ENCODE peak calls at places on chromosome 13, in six cellular contexts. One of them, this sample, is unnamed.

GRCh38 chr13:54175470-54175869 is 1146.9 kb downstream of the OLFM4 start:
- DNase-seq in A549: no peak
- DNase-seq in kidney: no peak
- DNase-seq in AG04450: no peak
- DNase-seq in fibroblast of lung: no peak
- DNase-seq in heart left ventricle: no peak
- DNase-seq in this sample: no peak

GRCh38 chr13:68584776-68585175 is 1354.6 kb upstream of the PCDH9 start:
- DNase-seq in AG04450: no peak
- DNase-seq in fibroblast of lung: no peak
- DNase-seq in A549: no peak
- DNase-seq in heart left ventricle: no peak
- DNase-seq in kidney: no peak
- DNase-seq in this sample: no peak

GRCh38 chr13:99320693-99321481 is 13.7 kb upstream of the GPR183 start:
- DNase-seq in AG04450: peak
- DNase-seq in fibroblast of lung: peak
- DNase-seq in kidney: no peak
- DNase-seq in heart left ventricle: no peak
- DNase-seq in A549: peak
- DNase-seq in this sample: peak

GRCh38 chr13:98721825-98722510 is 30.5 kb downstream of the SLC15A1 start:
- DNase-seq in heart left ventricle: no peak
- DNase-seq in AG04450: no peak
- DNase-seq in A549: no peak
- DNase-seq in kidney: no peak
- DNase-seq in fibroblast of lung: no peak
- DNase-seq in this sample: peak

GRCh38 chr13:60590775-60591174 is 193.8 kb downstream of the TDRD3 start:
- DNase-seq in kidney: no peak
- DNase-seq in AG04450: no peak
- DNase-seq in A549: no peak
- DNase-seq in fibroblast of lung: peak
- DNase-seq in heart left ventricle: no peak
- DNase-seq in this sample: no peak

GRCh38 chr13:77916481-77916880 is 2.1 kb downstream of the EDNRB start:
- DNase-seq in fibroblast of lung: peak
- DNase-seq in heart left ventricle: no peak
- DNase-seq in kidney: no peak
- DNase-seq in A549: no peak
- DNase-seq in AG04450: no peak
- DNase-seq in this sample: no peak

GRCh38 chr13:92843549-92843948 is 383.1 kb upstream of the GPC6 start:
- DNase-seq in AG04450: peak
- DNase-seq in kidney: no peak
- DNase-seq in A549: no peak
- DNase-seq in fibroblast of lung: peak
- DNase-seq in heart left ventricle: no peak
- DNase-seq in this sample: peak

GRCh38 chr13:23509781-23510543 is 60.2 kb upstream of the TNFRSF19 start:
- DNase-seq in kidney: no peak
- DNase-seq in fibroblast of lung: peak
- DNase-seq in AG04450: peak
- DNase-seq in heart left ventricle: no peak
- DNase-seq in A549: no peak
- DNase-seq in this sample: peak

GRCh38 chr13:71240906-71241305 is 626.1 kb downstream of the DACH1 start:
- DNase-seq in heart left ventricle: no peak
- DNase-seq in fibroblast of lung: peak
- DNase-seq in kidney: no peak
- DNase-seq in AG04450: no peak
- DNase-seq in A549: no peak
- DNase-seq in this sample: peak

GRCh38 chr13:80224468-80224867 is 116.5 kb downstream of the SPRY2 start:
- DNase-seq in heart left ventricle: no peak
- DNase-seq in A549: no peak
- DNase-seq in kidney: no peak
- DNase-seq in AG04450: no peak
- DNase-seq in fibroblast of lung: peak
- DNase-seq in this sample: peak

GRCh38 chr13:79522583-79522982 is 41.6 kb downstream of the NDFIP2 start:
- DNase-seq in A549: no peak
- DNase-seq in heart left ventricle: no peak
- DNase-seq in AG04450: no peak
- DNase-seq in fibroblast of lung: peak
- DNase-seq in kidney: no peak
- DNase-seq in this sample: peak

GRCh38 chr13:33249066-33249465 is 36.5 kb downstream of the STARD13 start:
- DNase-seq in kidney: no peak
- DNase-seq in A549: no peak
- DNase-seq in AG04450: no peak
- DNase-seq in heart left ventricle: no peak
- DNase-seq in fibroblast of lung: peak
- DNase-seq in this sample: peak

GRCh38 chr13:48975101-48975925 is at the start of gene FNDC3A:
- DNase-seq in A549: peak
- DNase-seq in kidney: peak
- DNase-seq in AG04450: peak
- DNase-seq in fibroblast of lung: peak
- DNase-seq in heart left ventricle: peak
- DNase-seq in this sample: peak

GRCh38 chr13:48976677-48977625 is 1.2 kb downstream of the FNDC3A start:
- DNase-seq in fibroblast of lung: no peak
- DNase-seq in kidney: no peak
- DNase-seq in heart left ventricle: no peak
- DNase-seq in A549: peak
- DNase-seq in AG04450: no peak
- DNase-seq in this sample: no peak

GRCh38 chr13:48973845-48974431 is 1.8 kb upstream of the FNDC3A start:
- DNase-seq in kidney: no peak
- DNase-seq in fibroblast of lung: no peak
- DNase-seq in A549: no peak
- DNase-seq in heart left ventricle: no peak
- DNase-seq in AG04450: no peak
- DNase-seq in this sample: no peak

GRCh38 chr13:48977973-48978372 is 2.3 kb downstream of the FNDC3A start:
- DNase-seq in fibroblast of lung: peak
- DNase-seq in kidney: no peak
- DNase-seq in heart left ventricle: no peak
- DNase-seq in AG04450: no peak
- DNase-seq in A549: no peak
- DNase-seq in this sample: peak

GRCh38 chr13:48975926-48976676 is 389 bp downstream of the FNDC3A start:
- DNase-seq in fibroblast of lung: peak
- DNase-seq in A549: peak
- DNase-seq in AG04450: peak
- DNase-seq in heart left ventricle: peak
- DNase-seq in kidney: peak
- DNase-seq in this sample: peak
- TF ChIP-seq CTCF in fibroblast of lung: peak
- TF ChIP-seq CTCF in A549: peak
- TF ChIP-seq CTCF in AG04450: no peak
- TF ChIP-seq CTCF in heart left ventricle: no peak
- TF ChIP-seq CTCF in kidney: no peak
- TF ChIP-seq CTCF in this sample: no peak

GRCh38 chr13:25971077-25971476 is 80.7 kb downstream of the SHISA2 start:
- DNase-seq in heart left ventricle: no peak
- DNase-seq in kidney: no peak
- DNase-seq in fibroblast of lung: no peak
- DNase-seq in AG04450: no peak
- DNase-seq in A549: no peak
- DNase-seq in this sample: no peak

GRCh38 chr13:25967144-25967543 is 84.7 kb downstream of the SHISA2 start:
- DNase-seq in A549: no peak
- DNase-seq in kidney: no peak
- DNase-seq in heart left ventricle: no peak
- DNase-seq in fibroblast of lung: no peak
- DNase-seq in AG04450: no peak
- DNase-seq in this sample: no peak

GRCh38 chr13:25973085-25973484 is 78.7 kb downstream of the SHISA2 start:
- DNase-seq in heart left ventricle: no peak
- DNase-seq in AG04450: no peak
- DNase-seq in fibroblast of lung: no peak
- DNase-seq in A549: no peak
- DNase-seq in kidney: no peak
- DNase-seq in this sample: no peak

GRCh38 chr13:25973576-25973975 is 78.2 kb downstream of the SHISA2 start:
- DNase-seq in fibroblast of lung: no peak
- DNase-seq in kidney: no peak
- DNase-seq in AG04450: no peak
- DNase-seq in A549: no peak
- DNase-seq in heart left ventricle: no peak
- DNase-seq in this sample: no peak

GRCh38 chr13:25971499-25972145 is 80.2 kb downstream of the SHISA2 start:
- DNase-seq in kidney: no peak
- DNase-seq in fibroblast of lung: no peak
- DNase-seq in AG04450: no peak
- DNase-seq in A549: no peak
- DNase-seq in heart left ventricle: no peak
- DNase-seq in this sample: no peak
- H3K4me3 ChIP-seq in kidney: no peak
- H3K4me3 ChIP-seq in fibroblast of lung: no peak
- H3K4me3 ChIP-seq in AG04450: no peak
- H3K4me3 ChIP-seq in A549: no peak
- H3K4me3 ChIP-seq in heart left ventricle: no peak
- H3K4me3 ChIP-seq in this sample: no peak

GRCh38 chr13:97182065-97182890 is 39.9 kb upstream of the MBNL2 start:
- DNase-seq in kidney: no peak
- DNase-seq in AG04450: no peak
- DNase-seq in heart left ventricle: no peak
- DNase-seq in fibroblast of lung: no peak
- DNase-seq in A549: no peak
- DNase-seq in this sample: peak
- TF ChIP-seq CTCF in kidney: no peak
- TF ChIP-seq CTCF in AG04450: no peak
- TF ChIP-seq CTCF in heart left ventricle: no peak
- TF ChIP-seq CTCF in fibroblast of lung: no peak
- TF ChIP-seq CTCF in A549: no peak
- TF ChIP-seq CTCF in this sample: no peak

DNA sequence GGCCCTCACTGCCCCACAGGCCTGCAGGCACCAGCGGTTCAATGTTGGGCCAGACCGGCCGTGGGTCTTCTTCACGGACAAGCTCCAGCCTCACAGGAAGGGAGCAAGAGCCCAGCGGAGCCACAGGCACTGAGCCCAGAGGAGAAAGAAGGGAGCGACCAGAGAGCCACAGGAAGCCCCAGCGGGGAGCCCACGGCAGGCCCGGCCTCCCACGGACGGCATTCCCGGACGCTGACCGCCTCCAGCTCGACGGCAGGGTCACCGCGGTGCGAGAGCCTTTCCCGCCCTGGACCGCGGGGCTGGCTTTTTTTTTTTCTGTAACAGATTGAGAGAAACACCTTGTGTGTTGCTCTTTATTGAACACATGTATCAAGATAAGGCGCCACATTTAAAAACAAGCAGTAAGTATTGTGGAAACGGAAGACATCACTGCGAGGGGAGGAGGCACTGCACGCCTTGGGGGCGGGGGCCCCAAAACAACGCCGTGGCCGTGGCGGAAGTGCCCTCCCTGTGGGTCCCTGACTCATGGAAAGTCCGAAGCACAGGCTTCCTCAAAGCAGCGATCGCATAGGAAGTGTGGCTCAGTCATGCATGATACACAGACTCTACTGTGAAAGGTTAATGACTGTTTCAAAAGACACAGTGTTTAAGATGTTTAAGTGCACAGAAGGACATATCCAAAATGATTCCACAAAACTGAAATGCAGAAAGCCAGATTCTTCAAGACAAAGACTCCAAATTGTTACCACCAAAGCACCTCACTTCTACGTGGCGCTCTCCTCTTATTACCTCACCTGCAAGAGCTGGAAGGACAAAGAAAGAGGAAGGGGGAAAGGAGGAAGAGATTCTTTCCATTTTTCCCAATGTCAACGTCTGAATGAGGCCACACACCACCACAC is 3.5 kb downstream of the RASA3 start:
- DNase-seq in heart left ventricle: peak
- DNase-seq in fibroblast of lung: peak
- DNase-seq in AG04450: peak
- DNase-seq in kidney: peak
- DNase-seq in A549: no peak
- DNase-seq in this sample: peak
- H3K4me3 ChIP-seq in heart left ventricle: peak
- H3K4me3 ChIP-seq in fibroblast of lung: peak
- H3K4me3 ChIP-seq in AG04450: peak
- H3K4me3 ChIP-seq in kidney: no peak
- H3K4me3 ChIP-seq in A549: no peak
- H3K4me3 ChIP-seq in this sample: no peak

DNA sequence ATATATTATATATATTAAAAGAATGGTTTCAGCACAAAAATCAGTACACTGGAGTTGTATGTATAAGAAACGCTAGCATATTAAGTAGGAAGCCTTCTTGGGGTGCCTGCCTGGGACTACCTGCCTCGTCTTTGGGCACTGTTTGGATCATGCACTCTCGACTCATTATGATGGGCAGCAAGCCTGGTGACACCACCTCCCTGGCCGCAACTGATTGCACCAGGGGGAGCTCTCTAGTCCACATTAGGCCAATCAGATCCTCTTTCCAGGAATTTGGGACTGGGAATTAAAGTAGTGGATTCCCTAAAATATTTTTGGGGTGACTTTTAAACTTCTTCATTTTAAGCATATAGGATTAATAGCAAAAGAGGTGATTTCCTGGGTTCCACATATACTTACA is 56.0 kb upstream of the RGCC start:
- DNase-seq in heart left ventricle: no peak
- DNase-seq in AG04450: no peak
- DNase-seq in fibroblast of lung: no peak
- DNase-seq in A549: peak
- DNase-seq in kidney: no peak
- DNase-seq in this sample: no peak
- TF ChIP-seq CTCF in heart left ventricle: no peak
- TF ChIP-seq CTCF in AG04450: no peak
- TF ChIP-seq CTCF in fibroblast of lung: no peak
- TF ChIP-seq CTCF in A549: no peak
- TF ChIP-seq CTCF in kidney: no peak
- TF ChIP-seq CTCF in this sample: no peak

DNA sequence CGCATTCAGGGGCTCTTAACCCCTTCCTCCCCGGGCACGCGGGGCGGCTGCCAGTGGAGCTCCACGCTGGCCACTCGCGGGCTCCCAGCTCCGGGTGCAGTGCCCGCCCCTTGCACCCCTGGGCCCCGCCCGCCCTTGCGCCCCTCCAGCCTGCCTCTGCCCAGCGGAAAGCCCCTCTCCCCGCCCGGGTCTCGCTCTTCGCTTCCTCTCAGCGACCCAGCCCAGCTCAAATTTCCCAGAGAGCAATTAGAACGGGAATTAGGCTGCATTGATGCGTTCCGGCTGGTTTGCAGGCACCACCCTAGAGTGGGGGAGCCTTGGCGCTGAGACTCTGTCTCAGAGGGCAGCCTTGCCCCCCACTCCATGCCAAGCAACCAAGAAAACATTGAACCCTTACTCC is 1.8 kb upstream of the GSX1 start:
- DNase-seq in fibroblast of lung: no peak
- DNase-seq in kidney: no peak
- DNase-seq in AG04450: no peak
- DNase-seq in A549: no peak
- DNase-seq in heart left ventricle: no peak
- DNase-seq in this sample: no peak
- H3K4me3 ChIP-seq in fibroblast of lung: no peak
- H3K4me3 ChIP-seq in kidney: no peak
- H3K4me3 ChIP-seq in AG04450: no peak
- H3K4me3 ChIP-seq in A549: no peak
- H3K4me3 ChIP-seq in heart left ventricle: peak
- H3K4me3 ChIP-seq in this sample: no peak

GRCh38 chr13:86174632-86175031 is 375.4 kb upstream of the SLITRK6 start:
- DNase-seq in heart left ventricle: no peak
- DNase-seq in kidney: no peak
- DNase-seq in A549: peak
- DNase-seq in fibroblast of lung: no peak
- DNase-seq in AG04450: no peak
- DNase-seq in this sample: peak
- TF ChIP-seq CTCF in heart left ventricle: no peak
- TF ChIP-seq CTCF in kidney: peak
- TF ChIP-seq CTCF in A549: no peak
- TF ChIP-seq CTCF in fibroblast of lung: peak
- TF ChIP-seq CTCF in AG04450: no peak
- TF ChIP-seq CTCF in this sample: peak